ENCODE peak calls at places on chromosomes 5 and 9, in eight cellular contexts. C, B, S, N, R, M, K and L are unnamed samples.

GRCh38 chr5:60797482-60798153 is 46.5 kb downstream of the ELOVL7 start:
- DNase-seq in S (no peak), N (no peak), K (no peak), B (no peak), R (no peak), M (no peak), C (no peak), L (no peak)

GRCh38 chr9:89021154-89021803 is 30.0 kb downstream of the S1PR3 start:
- DNase-seq in R (peak), M (no peak), S (no peak), C (peak), N (peak), B (no peak), K (no peak), L (no peak)

GRCh38 chr9:90991953-90992352 is 190.3 kb downstream of the SYK start:
- DNase-seq in N (peak), C (no peak), R (no peak), K (no peak), B (no peak), S (no peak), M (no peak), L (no peak)

GRCh38 chr5:74167206-74167929 is 473.2 kb downstream of the ENC1 start:
- DNase-seq in K (no peak), B (no peak), C (peak), N (peak), R (peak), M (no peak), S (no peak), L (no peak)

GRCh38 chr5:155258139-155258538 is 244.6 kb downstream of the KIF4B start:
- DNase-seq in K (no peak), M (no peak), B (no peak), R (no peak), N (no peak), S (no peak), C (no peak), L (no peak)

GRCh38 chr9:130454096-130454811 is 9.5 kb downstream of the ASS1 start:
- DNase-seq in K (no peak), B (no peak), N (no peak), S (no peak), R (no peak), M (no peak), C (no peak), L (no peak)

GRCh38 chr5:132103380-132103951 is 29.9 kb downstream of the CSF2 start:
- DNase-seq in M (peak), B (peak), C (peak), K (peak), N (peak), R (no peak), S (no peak), L (no peak)

GRCh38 chr9:114025196-114025753 is 52.8 kb downstream of the AMBP start:
- DNase-seq in R (no peak), B (no peak), S (no peak), K (no peak), C (no peak), N (no peak), M (no peak), L (no peak)

GRCh38 chr5:21810737-21811316 is 1042.3 kb downstream of the CDH12 start:
- DNase-seq in S (no peak), K (no peak), M (no peak), N (peak), R (no peak), C (no peak), B (no peak), L (no peak)

GRCh38 chr5:77358566-77359205 is 133.4 kb downstream of the WDR41 start:
- DNase-seq in R (no peak), S (no peak), B (no peak), M (no peak), C (no peak), K (no peak), N (peak), L (no peak)

GRCh38 chr5:54656261-54656728 is 138.7 kb downstream of the SNX18 start:
- DNase-seq in B (no peak), N (peak), M (no peak), S (no peak), R (peak), C (no peak), K (no peak), L (no peak)

GRCh38 chr5:103724272-103724671 is 161.7 kb upstream of the NUDT12 start:
- DNase-seq in K (no peak), R (no peak), M (no peak), C (no peak), B (no peak), S (no peak), N (no peak), L (no peak)

GRCh38 chr5:106797996-106798395 is 872.7 kb downstream of the EFNA5 start:
- DNase-seq in S (no peak), K (no peak), C (no peak), M (no peak), B (no peak), R (no peak), N (no peak), L (no peak)

GRCh38 chr9:132858756-132859155 is 19.3 kb downstream of the AK8 start:
- DNase-seq in M (no peak), C (no peak), N (no peak), B (no peak), S (no peak), R (peak), K (no peak), L (no peak)

GRCh38 chr5:123176938-123177275 is 87.9 kb downstream of the PRDM6 start:
- DNase-seq in N (no peak), M (no peak), K (no peak), S (no peak), R (no peak), B (no peak), C (no peak), L (no peak)

GRCh38 chr5:145793574-145793973 is 41.6 kb downstream of the PRELID2 start:
- DNase-seq in B (no peak), S (no peak), C (no peak), N (no peak), K (no peak), M (no peak), R (no peak), L (no peak)

GRCh38 chr9:134328841-134329575 is 2.8 kb downstream of the RXRA start:
- DNase-seq in M (peak), S (no peak), B (peak), N (peak), K (no peak), C (peak), R (no peak), L (no peak)

GRCh38 chr9:114158482-114159130 is 3.3 kb downstream of the COL27A1 start:
- DNase-seq in C (peak), N (no peak), K (no peak), M (no peak), S (no peak), R (no peak), B (no peak), L (no peak)

GRCh38 chr5:136053336-136054121 is 24.7 kb downstream of the TGFBI start:
- DNase-seq in B (no peak), C (peak), S (no peak), N (peak), M (no peak), K (no peak), R (no peak), L (no peak)

GRCh38 chr5:175572922-175573321 is 84.9 kb upstream of the HRH2 start:
- DNase-seq in K (no peak), B (no peak), C (no peak), R (no peak), N (peak), M (no peak), S (no peak), L (no peak)

GRCh38 chr5:149878371-149878770 is 66.2 kb downstream of the PDE6A start:
- DNase-seq in C (no peak), S (no peak), R (no peak), K (no peak), N (peak), B (no peak), M (no peak), L (no peak)

GRCh38 chr9:93636172-93636661 is 59.8 kb downstream of the PHF2 start:
- DNase-seq in R (no peak), B (no peak), K (no peak), N (no peak), C (no peak), S (no peak), M (no peak), L (peak)

GRCh38 chr5:158284242-158284641 is 425.3 kb upstream of the CLINT1 start:
- DNase-seq in M (no peak), C (no peak), R (no peak), K (no peak), B (no peak), S (no peak), N (no peak), L (no peak)

GRCh38 chr9:129884220-129885017 is 49.2 kb downstream of the USP20 start:
- DNase-seq in M (peak), N (peak), B (peak), S (peak), C (peak), R (peak), K (peak), L (no peak)

GRCh38 chr9:2231831-2232230 is 216.7 kb downstream of the SMARCA2 start:
- DNase-seq in R (no peak), K (no peak), N (peak), M (no peak), B (no peak), S (no peak), C (no peak), L (no peak)

GRCh38 chr9:89278997-89279739 is 31.8 kb upstream of the CKS2 start:
- DNase-seq in K (no peak), B (no peak), C (peak), N (peak), S (peak), R (no peak), M (no peak), L (no peak)

GRCh38 chr9:16257604-16258003 is 612.9 kb downstream of the BNC2 start:
- DNase-seq in R (no peak), B (no peak), C (peak), S (peak), K (no peak), M (no peak), N (no peak), L (no peak)

GRCh38 chr9:116594552-116594951 is 92.6 kb upstream of the TRIM32 start:
- DNase-seq in R (no peak), C (peak), S (no peak), K (no peak), M (no peak), N (peak), B (no peak), L (no peak)

GRCh38 chr5:55608595-55608994 is 73.8 kb upstream of the PLPP1 start:
- DNase-seq in K (no peak), C (peak), R (no peak), N (no peak), S (no peak), M (no peak), B (no peak), L (no peak)

GRCh38 chr9:133050781-133051180 is 11.0 kb upstream of the CEL start:
- DNase-seq in C (no peak), K (no peak), B (no peak), N (no peak), S (no peak), M (no peak), R (no peak), L (no peak)

GRCh38 chr5:141260458-141261237 is 15.5 kb downstream of the PCDHB15 start:
- DNase-seq in S (no peak), K (no peak), M (no peak), C (no peak), R (peak), N (no peak), B (no peak), L (no peak)

GRCh38 chr9:100440071-100440470 is 13.1 kb downstream of the MSANTD3 start:
- DNase-seq in C (no peak), M (no peak), N (peak), S (no peak), B (no peak), R (no peak), K (no peak), L (no peak)

GRCh38 chr5:65327582-65327981 is 154.1 kb downstream of the ADAMTS6 start:
- DNase-seq in C (no peak), B (no peak), M (no peak), R (peak), K (no peak), N (peak), S (no peak), L (no peak)

GRCh38 chr5:107672212-107673105 is 1.7 kb upstream of the EFNA5 start:
- DNase-seq in K (no peak), N (peak), M (peak), C (peak), R (peak), S (peak), B (peak), L (peak)

GRCh38 chr5:95941756-95942155 is 19.9 kb downstream of the ELL2 start:
- DNase-seq in R (no peak), M (no peak), C (no peak), B (no peak), N (no peak), K (no peak), S (no peak), L (no peak)

GRCh38 chr5:35938518-35939227 is at the start of gene CAPSL:
- DNase-seq in S (peak), K (no peak), R (peak), C (no peak), B (no peak), N (peak), M (no peak), L (no peak)

GRCh38 chr5:30413540-30413939 is 779.9 kb upstream of the CDH6 start:
- DNase-seq in K (no peak), S (no peak), C (no peak), B (no peak), R (no peak), N (no peak), M (no peak), L (no peak)
- TF ChIP-seq CTCF in K (no peak), S (no peak), C (no peak), B (no peak), R (peak), N (no peak), M (no peak), L (peak)

DNA sequence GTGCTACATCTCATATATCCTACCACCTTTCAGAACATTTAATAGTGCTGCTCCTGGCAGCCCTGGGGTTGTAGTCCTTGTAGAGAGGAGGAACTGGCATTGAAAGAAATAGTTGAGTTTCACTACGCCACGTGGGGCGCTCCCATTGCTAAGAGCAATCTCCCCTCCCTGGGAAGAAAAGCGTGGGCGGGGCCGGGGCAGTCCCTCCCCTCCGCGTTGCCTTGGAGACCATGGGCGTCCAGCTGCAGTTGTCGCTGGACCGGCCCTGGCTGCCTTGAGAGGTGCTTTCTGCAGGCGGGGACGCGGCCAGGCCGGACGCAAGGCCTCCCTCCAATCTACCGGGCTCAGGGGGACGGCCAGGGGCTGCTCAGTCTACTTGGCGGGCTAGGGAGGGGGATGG is 368 bp upstream of the CCDC180 start:
- DNase-seq in K (no peak), C (peak), M (peak), B (peak), R (no peak), N (peak), S (peak), L (no peak)
- TF ChIP-seq CTCF in K (no peak), C (peak), M (no peak), B (no peak), R (no peak), N (no peak), S (no peak), L (no peak)

DNA sequence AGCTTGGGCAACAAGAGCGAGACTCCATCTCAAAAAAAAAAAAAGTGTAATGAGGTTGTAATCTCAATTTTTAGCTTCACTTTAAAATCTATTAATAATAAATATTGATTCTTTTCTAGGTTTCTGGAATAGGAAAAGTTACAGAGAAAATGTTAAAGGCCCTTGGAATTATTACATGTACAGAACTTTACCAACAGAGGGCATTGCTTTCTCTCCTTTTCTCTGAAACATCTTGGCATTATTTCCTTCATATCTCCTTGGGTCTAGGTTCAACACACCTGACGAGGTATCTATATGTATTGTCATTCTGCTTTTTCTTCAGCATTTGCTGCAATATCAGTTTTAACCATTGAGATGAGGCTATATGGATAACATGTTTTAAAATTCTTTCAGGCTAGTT is 26.6 kb upstream of the ANKDD1B start:
- DNase-seq in B (no peak), R (no peak), S (no peak), M (no peak), C (no peak), N (no peak), K (no peak), L (no peak)
- TF ChIP-seq CTCF in B (no peak), R (peak), S (no peak), M (no peak), C (peak), N (peak), K (no peak), L (peak)

DNA sequence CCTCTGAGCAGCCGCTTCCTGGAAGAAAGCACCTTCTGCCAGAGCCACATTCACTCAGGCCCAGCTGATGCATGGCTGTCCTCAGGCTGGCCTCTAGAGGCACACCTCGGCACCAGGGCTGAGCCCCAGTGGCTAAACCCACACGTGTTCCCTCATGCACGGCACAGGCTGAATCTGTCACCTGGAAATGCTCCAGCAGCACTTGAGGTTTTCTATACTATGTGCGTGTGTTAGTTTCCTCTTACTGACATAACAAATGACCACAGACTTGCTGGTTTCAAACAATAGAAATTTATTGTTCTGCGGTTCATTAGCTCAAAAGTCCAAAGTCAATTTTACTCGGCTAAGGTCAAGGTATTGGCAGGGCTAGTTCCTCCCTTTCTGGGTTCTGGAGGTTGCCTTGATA is 141.4 kb downstream of the LRRC70 start:
- DNase-seq in K (no peak), B (no peak), N (peak), S (peak), M (peak), R (no peak), C (no peak), L (no peak)
- TF ChIP-seq CTCF in K (no peak), B (no peak), N (no peak), S (no peak), M (no peak), R (peak), C (no peak), L (peak)

GRCh38 chr9:71772726-71773125 is 4.4 kb upstream of the CEMIP2 start:
- DNase-seq in N (no peak), B (no peak), S (no peak), C (no peak), K (no peak), M (no peak), R (no peak), L (no peak)

GRCh38 chr9:71766663-71767062 is 1.6 kb downstream of the CEMIP2 start:
- DNase-seq in R (no peak), B (no peak), C (no peak), K (peak), S (no peak), M (no peak), N (no peak), L (no peak)

GRCh38 chr9:71767421-71768321 is 642 bp downstream of the CEMIP2 start:
- DNase-seq in M (peak), N (peak), K (peak), R (no peak), S (peak), B (peak), C (peak), L (no peak)

GRCh38 chr9:71768388-71769174 is at the start of gene CEMIP2:
- DNase-seq in R (peak), K (peak), B (peak), N (peak), M (peak), C (peak), S (peak), L (peak)

DNA sequence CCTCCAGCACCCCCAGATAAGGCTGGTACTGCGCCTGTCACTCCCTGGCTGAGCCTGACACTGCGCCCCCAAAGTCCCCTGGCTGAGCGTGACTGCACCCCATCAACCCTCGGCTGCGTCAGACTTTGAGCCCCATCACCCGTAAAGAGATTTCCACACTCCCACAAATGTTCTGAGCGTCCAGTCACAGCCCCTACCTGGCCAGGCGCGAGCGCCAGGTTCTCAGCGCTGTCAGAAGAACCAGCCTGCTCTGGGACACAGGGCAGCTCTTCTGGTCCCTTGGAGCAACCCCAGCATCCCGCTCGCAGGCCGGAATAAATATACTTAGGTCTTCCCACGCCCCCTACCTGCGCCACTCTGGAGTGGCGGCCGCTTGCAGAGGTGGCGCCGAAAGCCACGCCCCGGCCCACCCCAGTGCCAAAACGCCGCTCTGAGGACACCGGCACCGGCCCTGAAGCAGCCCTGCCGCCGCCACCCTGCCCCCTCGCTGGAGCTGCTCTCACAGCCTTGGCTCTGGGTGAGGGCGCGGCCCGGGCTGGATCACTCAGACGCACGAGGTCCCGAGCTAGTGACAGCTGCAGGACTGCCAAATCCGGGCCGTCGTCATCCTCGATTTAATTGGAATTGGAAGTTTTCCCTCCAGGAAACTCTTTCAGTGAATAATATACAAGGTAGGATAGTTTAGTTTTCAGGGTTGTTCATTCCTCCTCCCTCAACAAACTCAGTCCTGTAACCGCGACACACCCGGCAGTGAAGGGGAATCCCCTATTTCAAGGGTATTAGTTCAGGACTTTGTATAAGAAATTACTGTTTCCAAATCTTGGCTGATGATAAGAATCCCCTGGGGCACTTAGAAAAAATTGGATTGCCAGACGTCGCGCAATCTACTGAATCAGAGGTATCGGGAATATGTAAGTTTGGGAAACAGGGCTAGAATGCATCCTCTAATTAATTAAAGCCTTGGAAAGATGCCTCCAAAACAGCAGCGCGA is 1.2 kb upstream of the CEMIP2 start:
- DNase-seq in K (peak), M (peak), C (peak), S (peak), N (peak), B (peak), R (peak), L (peak)
- TF ChIP-seq CTCF in K (peak), M (peak), C (no peak), S (no peak), N (peak), B (peak), R (peak), L (peak)